ENCODE peak calls at places on chromosomes 6 and 20, in nine cellular contexts. One of them, this sample, is unnamed.

GRCh38 chr6:107578642-107579332 is 88.9 kb downstream of the SOBP start:
- DNase-seq in AG10803: no peak
- DNase-seq in ureter: no peak
- DNase-seq in NCI-H2029 treated with DMSO at 0.1 percent for 48 hours: no peak
- DNase-seq in effector CD4-positive, alpha-beta T cell: no peak
- DNase-seq in endodermal cell: peak
- DNase-seq in epithelial cell of esophagus: no peak
- DNase-seq in tibial nerve: no peak
- DNase-seq in ovary: no peak
- DNase-seq in this sample: no peak

GRCh38 chr6:14959324-14959885 is 286.5 kb upstream of the JARID2 start:
- DNase-seq in AG10803: no peak
- DNase-seq in ureter: no peak
- DNase-seq in NCI-H2029 treated with DMSO at 0.1 percent for 48 hours: no peak
- DNase-seq in effector CD4-positive, alpha-beta T cell: no peak
- DNase-seq in endodermal cell: no peak
- DNase-seq in epithelial cell of esophagus: no peak
- DNase-seq in tibial nerve: no peak
- DNase-seq in ovary: no peak
- DNase-seq in this sample: no peak

GRCh38 chr6:126664271-126664670 is 324.4 kb downstream of the CENPW start:
- DNase-seq in AG10803: peak
- DNase-seq in ureter: no peak
- DNase-seq in NCI-H2029 treated with DMSO at 0.1 percent for 48 hours: no peak
- DNase-seq in effector CD4-positive, alpha-beta T cell: no peak
- DNase-seq in endodermal cell: no peak
- DNase-seq in epithelial cell of esophagus: no peak
- DNase-seq in tibial nerve: no peak
- DNase-seq in ovary: no peak
- DNase-seq in this sample: no peak

GRCh38 chr6:81476881-81477280 is 275.6 kb downstream of the TENT5A start:
- DNase-seq in AG10803: peak
- DNase-seq in ureter: no peak
- DNase-seq in NCI-H2029 treated with DMSO at 0.1 percent for 48 hours: no peak
- DNase-seq in effector CD4-positive, alpha-beta T cell: no peak
- DNase-seq in endodermal cell: no peak
- DNase-seq in epithelial cell of esophagus: peak
- DNase-seq in tibial nerve: no peak
- DNase-seq in ovary: no peak
- DNase-seq in this sample: no peak

GRCh38 chr6:49556429-49556837 is 6.0 kb downstream of the C6orf141 start:
- DNase-seq in AG10803: peak
- DNase-seq in ureter: peak
- DNase-seq in NCI-H2029 treated with DMSO at 0.1 percent for 48 hours: peak
- DNase-seq in effector CD4-positive, alpha-beta T cell: no peak
- DNase-seq in endodermal cell: peak
- DNase-seq in epithelial cell of esophagus: peak
- DNase-seq in tibial nerve: no peak
- DNase-seq in ovary: no peak
- DNase-seq in this sample: no peak

GRCh38 chr6:37491161-37491829 is 8.4 kb downstream of the CCDC167 start:
- DNase-seq in AG10803: no peak
- DNase-seq in ureter: no peak
- DNase-seq in NCI-H2029 treated with DMSO at 0.1 percent for 48 hours: no peak
- DNase-seq in effector CD4-positive, alpha-beta T cell: no peak
- DNase-seq in endodermal cell: no peak
- DNase-seq in epithelial cell of esophagus: no peak
- DNase-seq in tibial nerve: no peak
- DNase-seq in ovary: no peak
- DNase-seq in this sample: no peak

GRCh38 chr6:116561377-116562018 is 7.9 kb downstream of the CALHM4 start:
- DNase-seq in AG10803: peak
- DNase-seq in ureter: peak
- DNase-seq in NCI-H2029 treated with DMSO at 0.1 percent for 48 hours: peak
- DNase-seq in effector CD4-positive, alpha-beta T cell: peak
- DNase-seq in endodermal cell: peak
- DNase-seq in epithelial cell of esophagus: peak
- DNase-seq in tibial nerve: peak
- DNase-seq in ovary: peak
- DNase-seq in this sample: peak

GRCh38 chr20:47985092-47985850 is 200.0 kb upstream of the SULF2 start:
- DNase-seq in AG10803: peak
- DNase-seq in ureter: no peak
- DNase-seq in NCI-H2029 treated with DMSO at 0.1 percent for 48 hours: no peak
- DNase-seq in effector CD4-positive, alpha-beta T cell: no peak
- DNase-seq in endodermal cell: peak
- DNase-seq in epithelial cell of esophagus: peak
- DNase-seq in tibial nerve: no peak
- DNase-seq in ovary: no peak
- DNase-seq in this sample: no peak

GRCh38 chr20:21719592-21720214 is 14.2 kb downstream of the PAX1 start:
- DNase-seq in AG10803: peak
- DNase-seq in ureter: peak
- DNase-seq in NCI-H2029 treated with DMSO at 0.1 percent for 48 hours: peak
- DNase-seq in effector CD4-positive, alpha-beta T cell: peak
- DNase-seq in endodermal cell: peak
- DNase-seq in epithelial cell of esophagus: peak
- DNase-seq in tibial nerve: peak
- DNase-seq in ovary: no peak
- DNase-seq in this sample: peak

GRCh38 chr6:17012421-17013225 is 89.2 kb upstream of the STMND1 start:
- DNase-seq in AG10803: peak
- DNase-seq in ureter: peak
- DNase-seq in NCI-H2029 treated with DMSO at 0.1 percent for 48 hours: no peak
- DNase-seq in effector CD4-positive, alpha-beta T cell: no peak
- DNase-seq in endodermal cell: peak
- DNase-seq in epithelial cell of esophagus: peak
- DNase-seq in tibial nerve: no peak
- DNase-seq in ovary: no peak
- DNase-seq in this sample: no peak

GRCh38 chr20:45835230-45836224 is 1.9 kb downstream of the SNX21 start:
- DNase-seq in AG10803: peak
- DNase-seq in ureter: no peak
- DNase-seq in NCI-H2029 treated with DMSO at 0.1 percent for 48 hours: no peak
- DNase-seq in effector CD4-positive, alpha-beta T cell: no peak
- DNase-seq in endodermal cell: no peak
- DNase-seq in epithelial cell of esophagus: peak
- DNase-seq in tibial nerve: peak
- DNase-seq in ovary: no peak
- DNase-seq in this sample: no peak

GRCh38 chr6:33050013-33050800 is 23.2 kb downstream of the HLA-DPA1 start:
- DNase-seq in AG10803: no peak
- DNase-seq in ureter: no peak
- DNase-seq in NCI-H2029 treated with DMSO at 0.1 percent for 48 hours: no peak
- DNase-seq in effector CD4-positive, alpha-beta T cell: no peak
- DNase-seq in endodermal cell: no peak
- DNase-seq in epithelial cell of esophagus: no peak
- DNase-seq in tibial nerve: no peak
- DNase-seq in ovary: no peak
- DNase-seq in this sample: no peak

GRCh38 chr6:23797041-23797440 is 329.0 kb upstream of the NRSN1 start:
- DNase-seq in AG10803: no peak
- DNase-seq in ureter: no peak
- DNase-seq in NCI-H2029 treated with DMSO at 0.1 percent for 48 hours: no peak
- DNase-seq in effector CD4-positive, alpha-beta T cell: no peak
- DNase-seq in endodermal cell: no peak
- DNase-seq in epithelial cell of esophagus: no peak
- DNase-seq in tibial nerve: no peak
- DNase-seq in ovary: no peak
- DNase-seq in this sample: no peak

GRCh38 chr6:121539537-121539936 is 104.1 kb downstream of the GJA1 start:
- DNase-seq in AG10803: no peak
- DNase-seq in ureter: no peak
- DNase-seq in NCI-H2029 treated with DMSO at 0.1 percent for 48 hours: no peak
- DNase-seq in effector CD4-positive, alpha-beta T cell: no peak
- DNase-seq in endodermal cell: no peak
- DNase-seq in epithelial cell of esophagus: peak
- DNase-seq in tibial nerve: no peak
- DNase-seq in ovary: no peak
- DNase-seq in this sample: no peak

GRCh38 chr6:16514249-16514648 is 247.0 kb downstream of the ATXN1 start:
- DNase-seq in AG10803: peak
- DNase-seq in ureter: no peak
- DNase-seq in NCI-H2029 treated with DMSO at 0.1 percent for 48 hours: no peak
- DNase-seq in effector CD4-positive, alpha-beta T cell: no peak
- DNase-seq in endodermal cell: peak
- DNase-seq in epithelial cell of esophagus: peak
- DNase-seq in tibial nerve: peak
- DNase-seq in ovary: no peak
- DNase-seq in this sample: no peak

GRCh38 chr6:68447112-68447511 is 188.0 kb upstream of the ADGRB3 start:
- DNase-seq in AG10803: no peak
- DNase-seq in ureter: no peak
- DNase-seq in NCI-H2029 treated with DMSO at 0.1 percent for 48 hours: no peak
- DNase-seq in effector CD4-positive, alpha-beta T cell: no peak
- DNase-seq in endodermal cell: peak
- DNase-seq in epithelial cell of esophagus: no peak
- DNase-seq in tibial nerve: no peak
- DNase-seq in ovary: no peak
- DNase-seq in this sample: no peak

GRCh38 chr20:62363920-62364851 is 2.9 kb downstream of the LAMA5 start:
- DNase-seq in AG10803: no peak
- DNase-seq in ureter: peak
- DNase-seq in NCI-H2029 treated with DMSO at 0.1 percent for 48 hours: no peak
- DNase-seq in effector CD4-positive, alpha-beta T cell: no peak
- DNase-seq in endodermal cell: peak
- DNase-seq in epithelial cell of esophagus: no peak
- DNase-seq in tibial nerve: no peak
- DNase-seq in ovary: peak
- DNase-seq in this sample: no peak

GRCh38 chr6:28807682-28808280 is 116.0 kb downstream of the TRIM27 start:
- DNase-seq in AG10803: peak
- DNase-seq in ureter: no peak
- DNase-seq in NCI-H2029 treated with DMSO at 0.1 percent for 48 hours: no peak
- DNase-seq in effector CD4-positive, alpha-beta T cell: no peak
- DNase-seq in endodermal cell: peak
- DNase-seq in epithelial cell of esophagus: peak
- DNase-seq in tibial nerve: no peak
- DNase-seq in ovary: no peak
- DNase-seq in this sample: peak

GRCh38 chr6:39051399-39052122 is 3.0 kb downstream of the GLP1R start:
- DNase-seq in AG10803: peak
- DNase-seq in ureter: no peak
- DNase-seq in NCI-H2029 treated with DMSO at 0.1 percent for 48 hours: peak
- DNase-seq in effector CD4-positive, alpha-beta T cell: no peak
- DNase-seq in endodermal cell: no peak
- DNase-seq in epithelial cell of esophagus: peak
- DNase-seq in tibial nerve: no peak
- DNase-seq in ovary: no peak
- DNase-seq in this sample: no peak

GRCh38 chr6:4573958-4574481 is 202.2 kb upstream of the CDYL start:
- DNase-seq in AG10803: peak
- DNase-seq in ureter: no peak
- DNase-seq in NCI-H2029 treated with DMSO at 0.1 percent for 48 hours: no peak
- DNase-seq in effector CD4-positive, alpha-beta T cell: no peak
- DNase-seq in endodermal cell: no peak
- DNase-seq in epithelial cell of esophagus: no peak
- DNase-seq in tibial nerve: no peak
- DNase-seq in ovary: no peak
- DNase-seq in this sample: no peak

GRCh38 chr20:57749131-57749690 is 39.4 kb upstream of the PMEPA1 start:
- DNase-seq in AG10803: no peak
- DNase-seq in ureter: no peak
- DNase-seq in NCI-H2029 treated with DMSO at 0.1 percent for 48 hours: no peak
- DNase-seq in effector CD4-positive, alpha-beta T cell: no peak
- DNase-seq in endodermal cell: no peak
- DNase-seq in epithelial cell of esophagus: no peak
- DNase-seq in tibial nerve: no peak
- DNase-seq in ovary: no peak
- DNase-seq in this sample: no peak

GRCh38 chr6:38131527-38131965 is 312.0 kb downstream of the ZFAND3 start:
- DNase-seq in AG10803: peak
- DNase-seq in ureter: no peak
- DNase-seq in NCI-H2029 treated with DMSO at 0.1 percent for 48 hours: no peak
- DNase-seq in effector CD4-positive, alpha-beta T cell: no peak
- DNase-seq in endodermal cell: no peak
- DNase-seq in epithelial cell of esophagus: peak
- DNase-seq in tibial nerve: peak
- DNase-seq in ovary: no peak
- DNase-seq in this sample: peak

GRCh38 chr20:34531608-34532265 is 15.5 kb downstream of the DYNLRB1 start:
- DNase-seq in AG10803: no peak
- DNase-seq in ureter: no peak
- DNase-seq in NCI-H2029 treated with DMSO at 0.1 percent for 48 hours: no peak
- DNase-seq in effector CD4-positive, alpha-beta T cell: no peak
- DNase-seq in endodermal cell: no peak
- DNase-seq in epithelial cell of esophagus: no peak
- DNase-seq in tibial nerve: no peak
- DNase-seq in ovary: peak
- DNase-seq in this sample: no peak

GRCh38 chr6:36717231-36717825 is 19.7 kb downstream of the RAB44 start:
- DNase-seq in AG10803: no peak
- DNase-seq in ureter: no peak
- DNase-seq in NCI-H2029 treated with DMSO at 0.1 percent for 48 hours: no peak
- DNase-seq in effector CD4-positive, alpha-beta T cell: no peak
- DNase-seq in endodermal cell: peak
- DNase-seq in epithelial cell of esophagus: no peak
- DNase-seq in tibial nerve: no peak
- DNase-seq in ovary: no peak
- DNase-seq in this sample: no peak

GRCh38 chr6:127404594-127405178 is 54.5 kb downstream of the KIAA0408 start:
- DNase-seq in AG10803: no peak
- DNase-seq in ureter: no peak
- DNase-seq in NCI-H2029 treated with DMSO at 0.1 percent for 48 hours: no peak
- DNase-seq in effector CD4-positive, alpha-beta T cell: no peak
- DNase-seq in endodermal cell: no peak
- DNase-seq in epithelial cell of esophagus: no peak
- DNase-seq in tibial nerve: no peak
- DNase-seq in ovary: no peak
- DNase-seq in this sample: no peak

GRCh38 chr6:28218312-28219248 is 6.5 kb upstream of the ZSCAN9 start:
- DNase-seq in AG10803: peak
- DNase-seq in ureter: peak
- DNase-seq in NCI-H2029 treated with DMSO at 0.1 percent for 48 hours: peak
- DNase-seq in effector CD4-positive, alpha-beta T cell: no peak
- DNase-seq in endodermal cell: peak
- DNase-seq in epithelial cell of esophagus: peak
- DNase-seq in tibial nerve: peak
- DNase-seq in ovary: peak
- DNase-seq in this sample: peak

GRCh38 chr6:1015819-1016218 is 296.1 kb upstream of the FOXQ1 start:
- DNase-seq in AG10803: peak
- DNase-seq in ureter: no peak
- DNase-seq in NCI-H2029 treated with DMSO at 0.1 percent for 48 hours: no peak
- DNase-seq in effector CD4-positive, alpha-beta T cell: no peak
- DNase-seq in endodermal cell: no peak
- DNase-seq in epithelial cell of esophagus: no peak
- DNase-seq in tibial nerve: no peak
- DNase-seq in ovary: no peak
- DNase-seq in this sample: no peak

GRCh38 chr20:15063077-15063476 is 725.7 kb upstream of the FLRT3 start:
- DNase-seq in AG10803: no peak
- DNase-seq in ureter: no peak
- DNase-seq in NCI-H2029 treated with DMSO at 0.1 percent for 48 hours: no peak
- DNase-seq in effector CD4-positive, alpha-beta T cell: no peak
- DNase-seq in endodermal cell: no peak
- DNase-seq in epithelial cell of esophagus: no peak
- DNase-seq in tibial nerve: no peak
- DNase-seq in ovary: no peak
- DNase-seq in this sample: no peak

GRCh38 chr20:33832113-33832853 is 21.1 kb downstream of the CHMP4B start:
- DNase-seq in AG10803: peak
- DNase-seq in ureter: no peak
- DNase-seq in NCI-H2029 treated with DMSO at 0.1 percent for 48 hours: no peak
- DNase-seq in effector CD4-positive, alpha-beta T cell: no peak
- DNase-seq in endodermal cell: no peak
- DNase-seq in epithelial cell of esophagus: no peak
- DNase-seq in tibial nerve: no peak
- DNase-seq in ovary: peak
- DNase-seq in this sample: no peak

GRCh38 chr20:10074513-10074912 is 39.7 kb downstream of the ANKEF1 start:
- DNase-seq in AG10803: peak
- DNase-seq in ureter: no peak
- DNase-seq in NCI-H2029 treated with DMSO at 0.1 percent for 48 hours: no peak
- DNase-seq in effector CD4-positive, alpha-beta T cell: no peak
- DNase-seq in endodermal cell: no peak
- DNase-seq in epithelial cell of esophagus: peak
- DNase-seq in tibial nerve: peak
- DNase-seq in ovary: no peak
- DNase-seq in this sample: no peak

GRCh38 chr20:37881601-37882343 is 21.2 kb upstream of the VSTM2L start:
- DNase-seq in AG10803: no peak
- DNase-seq in ureter: no peak
- DNase-seq in NCI-H2029 treated with DMSO at 0.1 percent for 48 hours: no peak
- DNase-seq in effector CD4-positive, alpha-beta T cell: no peak
- DNase-seq in endodermal cell: no peak
- DNase-seq in epithelial cell of esophagus: no peak
- DNase-seq in tibial nerve: no peak
- DNase-seq in ovary: no peak
- DNase-seq in this sample: no peak

This sample was measured in stimulated activated naive CD8-positive, alpha-beta T cell treated with anti-CD3 and anti-CD28 coated beads, Interleukin-15, Interleukin-2, amounts not matched to agents 100 U/mL and 50 U/mL, for 24 hours.